ENCODE peak calls at places on chromosomes 6 and 20, in ten cellular contexts. One of them, this sample, is unnamed. For H3K4me1, the result is how much of the 10 kb centered on the place peaks cover.

GRCh38 chr6:36947570-36948351 is 6.8 kb upstream of the PI16 start:
- DNase-seq in breast epithelium: peak
- DNase-seq in IMR-90: peak
- DNase-seq in left ventricle myocardium inferior: no peak
- DNase-seq in adrenal gland: no peak
- DNase-seq in pancreas: no peak
- DNase-seq in uterus: no peak
- DNase-seq in prostate gland: no peak
- DNase-seq in esophagus squamous epithelium: no peak
- DNase-seq in transverse colon: no peak
- DNase-seq in this sample: no peak

GRCh38 chr6:8392569-8392968 is 42.8 kb downstream of the SLC35B3 start:
- DNase-seq in breast epithelium: no peak
- DNase-seq in IMR-90: no peak
- DNase-seq in left ventricle myocardium inferior: no peak
- DNase-seq in adrenal gland: no peak
- DNase-seq in pancreas: no peak
- DNase-seq in uterus: no peak
- DNase-seq in prostate gland: no peak
- DNase-seq in esophagus squamous epithelium: no peak
- DNase-seq in transverse colon: peak
- DNase-seq in this sample: no peak

GRCh38 chr20:4006640-4007039 is 8.7 kb downstream of the RNF24 start:
- DNase-seq in breast epithelium: peak
- DNase-seq in IMR-90: no peak
- DNase-seq in left ventricle myocardium inferior: peak
- DNase-seq in adrenal gland: peak
- DNase-seq in pancreas: peak
- DNase-seq in uterus: peak
- DNase-seq in prostate gland: peak
- DNase-seq in esophagus squamous epithelium: no peak
- DNase-seq in transverse colon: no peak
- DNase-seq in this sample: peak

GRCh38 chr6:153511896-153512496 is 380.9 kb upstream of the RGS17 start:
- DNase-seq in breast epithelium: no peak
- DNase-seq in IMR-90: peak
- DNase-seq in left ventricle myocardium inferior: no peak
- DNase-seq in adrenal gland: peak
- DNase-seq in pancreas: no peak
- DNase-seq in uterus: no peak
- DNase-seq in prostate gland: peak
- DNase-seq in esophagus squamous epithelium: no peak
- DNase-seq in transverse colon: no peak
- DNase-seq in this sample: no peak

GRCh38 chr20:43564993-43565757 is 6.3 kb downstream of the SGK2 start:
- DNase-seq in breast epithelium: no peak
- DNase-seq in IMR-90: no peak
- DNase-seq in left ventricle myocardium inferior: no peak
- DNase-seq in adrenal gland: no peak
- DNase-seq in pancreas: no peak
- DNase-seq in uterus: no peak
- DNase-seq in prostate gland: no peak
- DNase-seq in esophagus squamous epithelium: no peak
- DNase-seq in transverse colon: no peak
- DNase-seq in this sample: no peak

GRCh38 chr6:138428943-138429616 is 25.1 kb downstream of the HEBP2 start:
- DNase-seq in breast epithelium: no peak
- DNase-seq in IMR-90: peak
- DNase-seq in left ventricle myocardium inferior: no peak
- DNase-seq in adrenal gland: no peak
- DNase-seq in pancreas: no peak
- DNase-seq in uterus: no peak
- DNase-seq in prostate gland: no peak
- DNase-seq in esophagus squamous epithelium: no peak
- DNase-seq in transverse colon: no peak
- DNase-seq in this sample: no peak

GRCh38 chr6:17986656-17987575 is 519 bp downstream of the KIF13A start:
- DNase-seq in breast epithelium: peak
- DNase-seq in IMR-90: peak
- DNase-seq in left ventricle myocardium inferior: peak
- DNase-seq in adrenal gland: peak
- DNase-seq in pancreas: peak
- DNase-seq in uterus: peak
- DNase-seq in prostate gland: peak
- DNase-seq in esophagus squamous epithelium: peak
- DNase-seq in transverse colon: peak
- DNase-seq in this sample: peak

GRCh38 chr20:51365670-51366069 is 176.8 kb downstream of the NFATC2 start:
- DNase-seq in breast epithelium: no peak
- DNase-seq in IMR-90: peak
- DNase-seq in left ventricle myocardium inferior: no peak
- DNase-seq in adrenal gland: no peak
- DNase-seq in pancreas: no peak
- DNase-seq in uterus: no peak
- DNase-seq in prostate gland: no peak
- DNase-seq in esophagus squamous epithelium: no peak
- DNase-seq in transverse colon: no peak
- DNase-seq in this sample: no peak

GRCh38 chr6:150800596-150801310 is 64.7 kb upstream of the MTHFD1L start:
- DNase-seq in breast epithelium: no peak
- DNase-seq in IMR-90: peak
- DNase-seq in left ventricle myocardium inferior: no peak
- DNase-seq in adrenal gland: no peak
- DNase-seq in pancreas: no peak
- DNase-seq in uterus: no peak
- DNase-seq in prostate gland: no peak
- DNase-seq in esophagus squamous epithelium: no peak
- DNase-seq in transverse colon: no peak
- DNase-seq in this sample: no peak

GRCh38 chr6:32995448-32995847 is 13.9 kb downstream of the HLA-DOA start:
- DNase-seq in breast epithelium: no peak
- DNase-seq in IMR-90: no peak
- DNase-seq in left ventricle myocardium inferior: no peak
- DNase-seq in adrenal gland: no peak
- DNase-seq in pancreas: no peak
- DNase-seq in uterus: no peak
- DNase-seq in prostate gland: no peak
- DNase-seq in esophagus squamous epithelium: no peak
- DNase-seq in transverse colon: no peak
- DNase-seq in this sample: no peak

GRCh38 chr20:41670631-41671030 is 52.5 kb upstream of the CHD6 start:
- DNase-seq in breast epithelium: no peak
- DNase-seq in IMR-90: no peak
- DNase-seq in left ventricle myocardium inferior: no peak
- DNase-seq in adrenal gland: no peak
- DNase-seq in pancreas: no peak
- DNase-seq in uterus: no peak
- DNase-seq in prostate gland: no peak
- DNase-seq in esophagus squamous epithelium: no peak
- DNase-seq in transverse colon: no peak
- DNase-seq in this sample: no peak

GRCh38 chr6:24935323-24935722 is 437 bp downstream of the RIPOR2 start:
- DNase-seq in breast epithelium: no peak
- DNase-seq in IMR-90: peak
- DNase-seq in left ventricle myocardium inferior: no peak
- DNase-seq in adrenal gland: no peak
- DNase-seq in pancreas: no peak
- DNase-seq in uterus: no peak
- DNase-seq in prostate gland: no peak
- DNase-seq in esophagus squamous epithelium: no peak
- DNase-seq in transverse colon: no peak
- DNase-seq in this sample: no peak

GRCh38 chr20:48359692-48360337 is 468.0 kb downstream of the PREX1 start:
- DNase-seq in breast epithelium: no peak
- DNase-seq in IMR-90: no peak
- DNase-seq in left ventricle myocardium inferior: no peak
- DNase-seq in adrenal gland: no peak
- DNase-seq in pancreas: no peak
- DNase-seq in uterus: no peak
- DNase-seq in prostate gland: no peak
- DNase-seq in esophagus squamous epithelium: no peak
- DNase-seq in transverse colon: peak
- DNase-seq in this sample: no peak

GRCh38 chr20:40692240-40693011 is 3.4 kb upstream of the MAFB start:
- DNase-seq in breast epithelium: no peak
- DNase-seq in IMR-90: no peak
- DNase-seq in left ventricle myocardium inferior: no peak
- DNase-seq in adrenal gland: no peak
- DNase-seq in pancreas: no peak
- DNase-seq in uterus: no peak
- DNase-seq in prostate gland: no peak
- DNase-seq in esophagus squamous epithelium: no peak
- DNase-seq in transverse colon: no peak
- DNase-seq in this sample: no peak

GRCh38 chr20:56843817-56844216 is 214.7 kb downstream of the TFAP2C start:
- DNase-seq in breast epithelium: no peak
- DNase-seq in IMR-90: no peak
- DNase-seq in left ventricle myocardium inferior: no peak
- DNase-seq in adrenal gland: no peak
- DNase-seq in pancreas: no peak
- DNase-seq in uterus: no peak
- DNase-seq in prostate gland: no peak
- DNase-seq in esophagus squamous epithelium: no peak
- DNase-seq in transverse colon: no peak
- DNase-seq in this sample: no peak

GRCh38 chr20:56848561-56848960 is 219.5 kb downstream of the TFAP2C start:
- DNase-seq in breast epithelium: no peak
- DNase-seq in IMR-90: no peak
- DNase-seq in left ventricle myocardium inferior: no peak
- DNase-seq in adrenal gland: no peak
- DNase-seq in pancreas: no peak
- DNase-seq in uterus: no peak
- DNase-seq in prostate gland: no peak
- DNase-seq in esophagus squamous epithelium: no peak
- DNase-seq in transverse colon: no peak
- DNase-seq in this sample: no peak

GRCh38 chr20:56842086-56842485 is 213.0 kb downstream of the TFAP2C start:
- DNase-seq in breast epithelium: no peak
- DNase-seq in IMR-90: no peak
- DNase-seq in left ventricle myocardium inferior: no peak
- DNase-seq in adrenal gland: no peak
- DNase-seq in pancreas: no peak
- DNase-seq in uterus: no peak
- DNase-seq in prostate gland: no peak
- DNase-seq in esophagus squamous epithelium: no peak
- DNase-seq in transverse colon: no peak
- DNase-seq in this sample: no peak

GRCh38 chr20:56843386-56843785 is 214.3 kb downstream of the TFAP2C start:
- DNase-seq in breast epithelium: no peak
- DNase-seq in IMR-90: no peak
- DNase-seq in left ventricle myocardium inferior: no peak
- DNase-seq in adrenal gland: no peak
- DNase-seq in pancreas: no peak
- DNase-seq in uterus: no peak
- DNase-seq in prostate gland: no peak
- DNase-seq in esophagus squamous epithelium: no peak
- DNase-seq in transverse colon: no peak
- DNase-seq in this sample: no peak

GRCh38 chr20:56845546-56846081 is 216.5 kb downstream of the TFAP2C start:
- DNase-seq in breast epithelium: no peak
- DNase-seq in IMR-90: no peak
- DNase-seq in left ventricle myocardium inferior: no peak
- DNase-seq in adrenal gland: no peak
- DNase-seq in pancreas: no peak
- DNase-seq in uterus: no peak
- DNase-seq in prostate gland: no peak
- DNase-seq in esophagus squamous epithelium: no peak
- DNase-seq in transverse colon: no peak
- DNase-seq in this sample: no peak
- H3K4me1 ChIP-seq in breast epithelium: under half
- H3K4me1 ChIP-seq in IMR-90: under half
- H3K4me1 ChIP-seq in left ventricle myocardium inferior: under half
- H3K4me1 ChIP-seq in adrenal gland: under half
- H3K4me1 ChIP-seq in pancreas: under half
- H3K4me1 ChIP-seq in uterus: under half
- H3K4me1 ChIP-seq in prostate gland: under half
- H3K4me1 ChIP-seq in esophagus squamous epithelium: under half
- H3K4me1 ChIP-seq in transverse colon: under half
- H3K4me1 ChIP-seq in this sample: under half

GRCh38 chr6:79231101-79231500 is 3.4 kb downstream of the HMGN3 start:
- DNase-seq in breast epithelium: no peak
- DNase-seq in IMR-90: no peak
- DNase-seq in left ventricle myocardium inferior: no peak
- DNase-seq in adrenal gland: no peak
- DNase-seq in pancreas: no peak
- DNase-seq in uterus: no peak
- DNase-seq in prostate gland: no peak
- DNase-seq in esophagus squamous epithelium: no peak
- DNase-seq in transverse colon: no peak
- DNase-seq in this sample: no peak
- H3K4me3 ChIP-seq in breast epithelium: no peak
- H3K4me3 ChIP-seq in IMR-90: no peak
- H3K4me3 ChIP-seq in left ventricle myocardium inferior: no peak
- H3K4me3 ChIP-seq in adrenal gland: no peak
- H3K4me3 ChIP-seq in pancreas: no peak
- H3K4me3 ChIP-seq in uterus: no peak
- H3K4me3 ChIP-seq in prostate gland: no peak
- H3K4me3 ChIP-seq in esophagus squamous epithelium: no peak
- H3K4me3 ChIP-seq in transverse colon: no peak
- H3K4me3 ChIP-seq in this sample: no peak

DNA sequence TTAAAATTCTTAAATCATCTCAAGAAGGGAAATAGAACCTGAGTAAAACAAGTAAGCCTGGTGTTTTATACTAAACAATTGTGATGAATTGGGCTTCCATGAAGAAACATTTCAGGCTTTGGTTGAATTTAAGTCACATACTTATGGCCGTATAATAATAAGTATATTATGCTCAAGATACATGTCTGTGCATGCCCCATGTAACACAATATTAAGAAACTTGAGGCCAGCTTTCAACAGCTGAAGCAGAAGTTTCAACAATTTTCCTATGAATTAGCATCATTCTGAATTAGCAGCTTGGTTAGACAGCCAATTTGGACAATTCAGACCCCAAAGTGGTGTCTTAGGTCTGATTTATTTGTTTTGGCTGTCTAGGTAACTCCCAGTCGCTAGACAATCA is 243.7 kb downstream of the MYLK4 start:
- DNase-seq in breast epithelium: no peak
- DNase-seq in IMR-90: no peak
- DNase-seq in left ventricle myocardium inferior: no peak
- DNase-seq in adrenal gland: no peak
- DNase-seq in pancreas: no peak
- DNase-seq in uterus: no peak
- DNase-seq in prostate gland: no peak
- DNase-seq in esophagus squamous epithelium: no peak
- DNase-seq in transverse colon: no peak
- DNase-seq in this sample: no peak
- H3K27ac ChIP-seq in breast epithelium: peak
- H3K27ac ChIP-seq in IMR-90: no peak
- H3K27ac ChIP-seq in left ventricle myocardium inferior: no peak
- H3K27ac ChIP-seq in adrenal gland: no peak
- H3K27ac ChIP-seq in pancreas: no peak
- H3K27ac ChIP-seq in uterus: no peak
- H3K27ac ChIP-seq in prostate gland: no peak
- H3K27ac ChIP-seq in esophagus squamous epithelium: no peak
- H3K27ac ChIP-seq in transverse colon: no peak
- H3K27ac ChIP-seq in this sample: no peak

DNA sequence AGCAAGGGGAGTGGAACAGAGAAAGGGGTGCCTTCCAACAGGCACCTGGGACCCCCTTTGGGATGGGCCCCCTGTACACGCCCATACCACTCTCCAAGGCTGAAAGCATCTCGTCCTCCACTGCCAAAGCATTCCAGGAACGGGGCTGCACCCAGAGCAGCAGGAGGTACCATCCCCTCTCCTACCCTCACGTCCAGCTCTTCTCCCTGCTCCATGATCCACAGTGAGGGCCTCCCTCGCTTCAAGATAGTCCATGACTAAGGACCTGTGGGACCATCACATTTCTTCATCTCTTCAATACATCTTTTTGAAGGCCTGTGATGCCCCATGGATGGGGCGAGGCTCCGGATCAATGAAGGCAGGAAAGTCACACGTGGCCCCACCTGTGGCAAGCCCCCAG is 209.9 kb downstream of the ANKRD60 start:
- DNase-seq in breast epithelium: no peak
- DNase-seq in IMR-90: no peak
- DNase-seq in left ventricle myocardium inferior: no peak
- DNase-seq in adrenal gland: no peak
- DNase-seq in pancreas: no peak
- DNase-seq in uterus: no peak
- DNase-seq in prostate gland: no peak
- DNase-seq in esophagus squamous epithelium: no peak
- DNase-seq in transverse colon: no peak
- DNase-seq in this sample: no peak
- H3K4me1 ChIP-seq in breast epithelium: under half
- H3K4me1 ChIP-seq in IMR-90: under half
- H3K4me1 ChIP-seq in left ventricle myocardium inferior: under half
- H3K4me1 ChIP-seq in adrenal gland: under half
- H3K4me1 ChIP-seq in pancreas: under half
- H3K4me1 ChIP-seq in uterus: under half
- H3K4me1 ChIP-seq in prostate gland: under half
- H3K4me1 ChIP-seq in esophagus squamous epithelium: under half
- H3K4me1 ChIP-seq in transverse colon: under half
- H3K4me1 ChIP-seq in this sample: under half